ENCODE peak calls at places on chromosomes 4 and X, in six cellular contexts. One of them, this sample, is unnamed.

GRCh38 chrX:129721870-129722269 is 16.9 kb upstream of the XPNPEP2 start:
- DNase-seq in H4: no peak
- DNase-seq in Kasumi-1: no peak
- DNase-seq in MG63: no peak
- DNase-seq in SW480: no peak
- DNase-seq in GM06990: no peak
- DNase-seq in this sample: no peak

GRCh38 chr4:181562399-181562798 is 680.8 kb upstream of the TENM3 start:
- DNase-seq in Kasumi-1: no peak
- DNase-seq in H4: no peak
- DNase-seq in GM06990: no peak
- DNase-seq in MG63: no peak
- DNase-seq in SW480: no peak
- DNase-seq in this sample: no peak

GRCh38 chr4:141090473-141090872 is 42.8 kb downstream of the RNF150 start:
- DNase-seq in H4: no peak
- DNase-seq in SW480: no peak
- DNase-seq in GM06990: no peak
- DNase-seq in MG63: no peak
- DNase-seq in Kasumi-1: no peak
- DNase-seq in this sample: no peak

GRCh38 chrX:102846544-102847236 is 90.4 kb upstream of the RAB40AL start:
- DNase-seq in MG63: no peak
- DNase-seq in SW480: no peak
- DNase-seq in H4: no peak
- DNase-seq in Kasumi-1: no peak
- DNase-seq in GM06990: no peak
- DNase-seq in this sample: no peak

GRCh38 chr4:6953751-6954380 is 44.2 kb downstream of the TBC1D14 start:
- DNase-seq in SW480: peak; percentile 9
- DNase-seq in GM06990: no peak
- DNase-seq in MG63: no peak
- DNase-seq in Kasumi-1: no peak
- DNase-seq in H4: no peak
- DNase-seq in this sample: peak; percentile 54

GRCh38 chr4:161208564-161208963 is 955.2 kb downstream of the FSTL5 start:
- DNase-seq in SW480: no peak
- DNase-seq in Kasumi-1: no peak
- DNase-seq in MG63: no peak
- DNase-seq in H4: no peak
- DNase-seq in GM06990: no peak
- DNase-seq in this sample: no peak

GRCh38 chr4:8837181-8837811 is 34.3 kb downstream of the HMX1 start:
- DNase-seq in GM06990: no peak
- DNase-seq in SW480: no peak
- DNase-seq in Kasumi-1: no peak
- DNase-seq in H4: no peak
- DNase-seq in MG63: no peak
- DNase-seq in this sample: no peak

GRCh38 chrX:50813843-50814661 is at the start of gene SHROOM4:
- DNase-seq in Kasumi-1: no peak
- DNase-seq in SW480: no peak
- DNase-seq in MG63: no peak
- DNase-seq in GM06990: no peak
- DNase-seq in H4: peak; percentile 6
- DNase-seq in this sample: no peak

GRCh38 chr4:25926473-25926872 is 12.5 kb downstream of the SMIM20 start:
- DNase-seq in GM06990: no peak
- DNase-seq in MG63: no peak
- DNase-seq in SW480: no peak
- DNase-seq in Kasumi-1: no peak
- DNase-seq in H4: no peak
- DNase-seq in this sample: no peak

GRCh38 chrX:110204986-110205385 is 112.9 kb downstream of the AMMECR1 start:
- DNase-seq in SW480: no peak
- DNase-seq in GM06990: no peak
- DNase-seq in Kasumi-1: no peak
- DNase-seq in H4: peak; percentile 54
- DNase-seq in MG63: peak; percentile 2
- DNase-seq in this sample: no peak

GRCh38 chrX:38987135-38987780 is 186.0 kb downstream of the MID1IP1 start:
- DNase-seq in Kasumi-1: peak; percentile 0
- DNase-seq in SW480: peak; percentile 20
- DNase-seq in GM06990: no peak
- DNase-seq in H4: peak; percentile 33
- DNase-seq in MG63: no peak
- DNase-seq in this sample: no peak

GRCh38 chrX:131741103-131741581 is 197.3 kb downstream of the OR13H1 start:
- DNase-seq in H4: peak; percentile 51
- DNase-seq in Kasumi-1: no peak
- DNase-seq in SW480: no peak
- DNase-seq in GM06990: peak; percentile 71
- DNase-seq in MG63: no peak
- DNase-seq in this sample: no peak

GRCh38 chr4:151415978-151416377 is 7.0 kb downstream of the FHIP1A start:
- DNase-seq in GM06990: no peak
- DNase-seq in SW480: no peak
- DNase-seq in MG63: no peak
- DNase-seq in Kasumi-1: no peak
- DNase-seq in H4: peak; percentile 47
- DNase-seq in this sample: no peak

GRCh38 chr4:38242822-38243384 is 282.7 kb downstream of the PTTG2 start:
- DNase-seq in H4: no peak
- DNase-seq in MG63: no peak
- DNase-seq in GM06990: no peak
- DNase-seq in SW480: no peak
- DNase-seq in Kasumi-1: no peak
- DNase-seq in this sample: no peak

GRCh38 chr4:76003015-76003414 is 4.3 kb downstream of the CXCL9 start:
- DNase-seq in MG63: no peak
- DNase-seq in SW480: no peak
- DNase-seq in GM06990: no peak
- DNase-seq in Kasumi-1: no peak
- DNase-seq in H4: no peak
- DNase-seq in this sample: no peak

GRCh38 chrX:96906741-96907140 is 23.0 kb downstream of the RPA4 start:
- DNase-seq in MG63: no peak
- DNase-seq in SW480: no peak
- DNase-seq in GM06990: no peak
- DNase-seq in Kasumi-1: no peak
- DNase-seq in H4: peak; percentile 4
- DNase-seq in this sample: no peak

GRCh38 chr4:42638993-42639392 is 17.9 kb downstream of the ATP8A1 start:
- DNase-seq in GM06990: peak; percentile 73
- DNase-seq in SW480: no peak
- DNase-seq in H4: no peak
- DNase-seq in Kasumi-1: peak; percentile 41
- DNase-seq in MG63: no peak
- DNase-seq in this sample: no peak

This sample was measured in HCT116.